ENCODE peak calls at places on chromosomes 1 and 21, in five cellular contexts. One of them, this sample, is unnamed.

GRCh38 chr1:49048188-49048587 is 271.5 kb upstream of the BEND5 start:
- DNase-seq in NCI-H1417: no peak
- DNase-seq in stimulated activated CD4-positive, alpha-beta T cell treated with anti-CD3 and anti-CD28 coated beads, Interleukin-1b, Interleukin-23, amount 100 ng/mL, for 4 hours: no peak
- DNase-seq in stimulated activated CD8-positive, alpha-beta memory T cell treated with anti-CD3 and anti-CD28 coated beads, Interleukin-15, amount 100 ng/mL, for 4 hours: no peak
- DNase-seq in activated T-helper 1 cell treated with anti-CD3 and anti-CD28 coated beads, Interleukin-12 subunit alpha, Interleukin-12 subunit beta, Interleukin-2, Interleukin-4 antibody, amounts not matched to agents 30 ng/mL and 10 ng/mL and 1 ng/mL, durations not matched to agents 14 hours and 24 hours and 36 hours: no peak
- DNase-seq in this sample: no peak

GRCh38 chr1:160046494-160047115 is 14.8 kb upstream of the PIGM start:
- DNase-seq in NCI-H1417: peak
- DNase-seq in stimulated activated CD8-positive, alpha-beta memory T cell treated with anti-CD3 and anti-CD28 coated beads, Interleukin-15, amount 100 ng/mL, for 4 hours: no peak
- DNase-seq in stimulated activated CD4-positive, alpha-beta T cell treated with anti-CD3 and anti-CD28 coated beads, Interleukin-1b, Interleukin-23, amount 100 ng/mL, for 4 hours: peak
- DNase-seq in activated T-helper 1 cell treated with anti-CD3 and anti-CD28 coated beads, Interleukin-12 subunit alpha, Interleukin-12 subunit beta, Interleukin-2, Interleukin-4 antibody, amounts not matched to agents 30 ng/mL and 10 ng/mL and 1 ng/mL, durations not matched to agents 14 hours and 24 hours and 36 hours: peak
- DNase-seq in this sample: no peak

GRCh38 chr1:168498159-168498609 is 45.6 kb downstream of the XCL2 start:
- DNase-seq in NCI-H1417: peak
- DNase-seq in stimulated activated CD8-positive, alpha-beta memory T cell treated with anti-CD3 and anti-CD28 coated beads, Interleukin-15, amount 100 ng/mL, for 4 hours: no peak
- DNase-seq in activated T-helper 1 cell treated with anti-CD3 and anti-CD28 coated beads, Interleukin-12 subunit alpha, Interleukin-12 subunit beta, Interleukin-2, Interleukin-4 antibody, amounts not matched to agents 30 ng/mL and 10 ng/mL and 1 ng/mL, durations not matched to agents 14 hours and 24 hours and 36 hours: no peak
- DNase-seq in stimulated activated CD4-positive, alpha-beta T cell treated with anti-CD3 and anti-CD28 coated beads, Interleukin-1b, Interleukin-23, amount 100 ng/mL, for 4 hours: no peak
- DNase-seq in this sample: no peak

GRCh38 chr1:100589667-100590066 is 51.7 kb downstream of the GPR88 start:
- DNase-seq in activated T-helper 1 cell treated with anti-CD3 and anti-CD28 coated beads, Interleukin-12 subunit alpha, Interleukin-12 subunit beta, Interleukin-2, Interleukin-4 antibody, amounts not matched to agents 30 ng/mL and 10 ng/mL and 1 ng/mL, durations not matched to agents 14 hours and 24 hours and 36 hours: no peak
- DNase-seq in NCI-H1417: no peak
- DNase-seq in stimulated activated CD8-positive, alpha-beta memory T cell treated with anti-CD3 and anti-CD28 coated beads, Interleukin-15, amount 100 ng/mL, for 4 hours: no peak
- DNase-seq in stimulated activated CD4-positive, alpha-beta T cell treated with anti-CD3 and anti-CD28 coated beads, Interleukin-1b, Interleukin-23, amount 100 ng/mL, for 4 hours: no peak
- DNase-seq in this sample: no peak

GRCh38 chr1:58166417-58166816 is 380.1 kb downstream of the OMA1 start:
- DNase-seq in activated T-helper 1 cell treated with anti-CD3 and anti-CD28 coated beads, Interleukin-12 subunit alpha, Interleukin-12 subunit beta, Interleukin-2, Interleukin-4 antibody, amounts not matched to agents 30 ng/mL and 10 ng/mL and 1 ng/mL, durations not matched to agents 14 hours and 24 hours and 36 hours: no peak
- DNase-seq in stimulated activated CD8-positive, alpha-beta memory T cell treated with anti-CD3 and anti-CD28 coated beads, Interleukin-15, amount 100 ng/mL, for 4 hours: no peak
- DNase-seq in stimulated activated CD4-positive, alpha-beta T cell treated with anti-CD3 and anti-CD28 coated beads, Interleukin-1b, Interleukin-23, amount 100 ng/mL, for 4 hours: no peak
- DNase-seq in NCI-H1417: no peak
- DNase-seq in this sample: no peak

GRCh38 chr21:45836694-45837670 is 144.6 kb upstream of the COL6A1 start:
- DNase-seq in NCI-H1417: peak
- DNase-seq in activated T-helper 1 cell treated with anti-CD3 and anti-CD28 coated beads, Interleukin-12 subunit alpha, Interleukin-12 subunit beta, Interleukin-2, Interleukin-4 antibody, amounts not matched to agents 30 ng/mL and 10 ng/mL and 1 ng/mL, durations not matched to agents 14 hours and 24 hours and 36 hours: no peak
- DNase-seq in stimulated activated CD4-positive, alpha-beta T cell treated with anti-CD3 and anti-CD28 coated beads, Interleukin-1b, Interleukin-23, amount 100 ng/mL, for 4 hours: no peak
- DNase-seq in stimulated activated CD8-positive, alpha-beta memory T cell treated with anti-CD3 and anti-CD28 coated beads, Interleukin-15, amount 100 ng/mL, for 4 hours: no peak
- DNase-seq in this sample: no peak

GRCh38 chr1:202631076-202631923 is 79.0 kb downstream of the SYT2 start:
- DNase-seq in activated T-helper 1 cell treated with anti-CD3 and anti-CD28 coated beads, Interleukin-12 subunit alpha, Interleukin-12 subunit beta, Interleukin-2, Interleukin-4 antibody, amounts not matched to agents 30 ng/mL and 10 ng/mL and 1 ng/mL, durations not matched to agents 14 hours and 24 hours and 36 hours: no peak
- DNase-seq in stimulated activated CD4-positive, alpha-beta T cell treated with anti-CD3 and anti-CD28 coated beads, Interleukin-1b, Interleukin-23, amount 100 ng/mL, for 4 hours: no peak
- DNase-seq in NCI-H1417: no peak
- DNase-seq in stimulated activated CD8-positive, alpha-beta memory T cell treated with anti-CD3 and anti-CD28 coated beads, Interleukin-15, amount 100 ng/mL, for 4 hours: no peak
- DNase-seq in this sample: no peak

GRCh38 chr1:47483651-47484050 is 45.8 kb downstream of the FOXD2 start:
- DNase-seq in NCI-H1417: no peak
- DNase-seq in stimulated activated CD8-positive, alpha-beta memory T cell treated with anti-CD3 and anti-CD28 coated beads, Interleukin-15, amount 100 ng/mL, for 4 hours: no peak
- DNase-seq in activated T-helper 1 cell treated with anti-CD3 and anti-CD28 coated beads, Interleukin-12 subunit alpha, Interleukin-12 subunit beta, Interleukin-2, Interleukin-4 antibody, amounts not matched to agents 30 ng/mL and 10 ng/mL and 1 ng/mL, durations not matched to agents 14 hours and 24 hours and 36 hours: no peak
- DNase-seq in stimulated activated CD4-positive, alpha-beta T cell treated with anti-CD3 and anti-CD28 coated beads, Interleukin-1b, Interleukin-23, amount 100 ng/mL, for 4 hours: no peak
- DNase-seq in this sample: no peak

GRCh38 chr1:66335859-66336640 is 197.9 kb upstream of the SGIP1 start:
- DNase-seq in stimulated activated CD4-positive, alpha-beta T cell treated with anti-CD3 and anti-CD28 coated beads, Interleukin-1b, Interleukin-23, amount 100 ng/mL, for 4 hours: no peak
- DNase-seq in stimulated activated CD8-positive, alpha-beta memory T cell treated with anti-CD3 and anti-CD28 coated beads, Interleukin-15, amount 100 ng/mL, for 4 hours: peak
- DNase-seq in NCI-H1417: no peak
- DNase-seq in activated T-helper 1 cell treated with anti-CD3 and anti-CD28 coated beads, Interleukin-12 subunit alpha, Interleukin-12 subunit beta, Interleukin-2, Interleukin-4 antibody, amounts not matched to agents 30 ng/mL and 10 ng/mL and 1 ng/mL, durations not matched to agents 14 hours and 24 hours and 36 hours: peak
- DNase-seq in this sample: no peak

GRCh38 chr1:16141573-16142336 is 14.1 kb downstream of the EPHA2 start:
- DNase-seq in NCI-H1417: no peak
- DNase-seq in stimulated activated CD4-positive, alpha-beta T cell treated with anti-CD3 and anti-CD28 coated beads, Interleukin-1b, Interleukin-23, amount 100 ng/mL, for 4 hours: no peak
- DNase-seq in stimulated activated CD8-positive, alpha-beta memory T cell treated with anti-CD3 and anti-CD28 coated beads, Interleukin-15, amount 100 ng/mL, for 4 hours: no peak
- DNase-seq in activated T-helper 1 cell treated with anti-CD3 and anti-CD28 coated beads, Interleukin-12 subunit alpha, Interleukin-12 subunit beta, Interleukin-2, Interleukin-4 antibody, amounts not matched to agents 30 ng/mL and 10 ng/mL and 1 ng/mL, durations not matched to agents 14 hours and 24 hours and 36 hours: no peak
- DNase-seq in this sample: no peak

GRCh38 chr1:89309828-89310227 is 37.2 kb upstream of the GBP5 start:
- DNase-seq in NCI-H1417: no peak
- DNase-seq in activated T-helper 1 cell treated with anti-CD3 and anti-CD28 coated beads, Interleukin-12 subunit alpha, Interleukin-12 subunit beta, Interleukin-2, Interleukin-4 antibody, amounts not matched to agents 30 ng/mL and 10 ng/mL and 1 ng/mL, durations not matched to agents 14 hours and 24 hours and 36 hours: no peak
- DNase-seq in stimulated activated CD8-positive, alpha-beta memory T cell treated with anti-CD3 and anti-CD28 coated beads, Interleukin-15, amount 100 ng/mL, for 4 hours: no peak
- DNase-seq in stimulated activated CD4-positive, alpha-beta T cell treated with anti-CD3 and anti-CD28 coated beads, Interleukin-1b, Interleukin-23, amount 100 ng/mL, for 4 hours: no peak
- DNase-seq in this sample: no peak

GRCh38 chr1:184078564-184079107 is 27.1 kb downstream of the TSEN15 start:
- DNase-seq in NCI-H1417: no peak
- DNase-seq in stimulated activated CD8-positive, alpha-beta memory T cell treated with anti-CD3 and anti-CD28 coated beads, Interleukin-15, amount 100 ng/mL, for 4 hours: no peak
- DNase-seq in stimulated activated CD4-positive, alpha-beta T cell treated with anti-CD3 and anti-CD28 coated beads, Interleukin-1b, Interleukin-23, amount 100 ng/mL, for 4 hours: no peak
- DNase-seq in activated T-helper 1 cell treated with anti-CD3 and anti-CD28 coated beads, Interleukin-12 subunit alpha, Interleukin-12 subunit beta, Interleukin-2, Interleukin-4 antibody, amounts not matched to agents 30 ng/mL and 10 ng/mL and 1 ng/mL, durations not matched to agents 14 hours and 24 hours and 36 hours: no peak
- DNase-seq in this sample: no peak

GRCh38 chr1:211520641-211521040 is 28.7 kb upstream of the RD3 start:
- DNase-seq in NCI-H1417: no peak
- DNase-seq in activated T-helper 1 cell treated with anti-CD3 and anti-CD28 coated beads, Interleukin-12 subunit alpha, Interleukin-12 subunit beta, Interleukin-2, Interleukin-4 antibody, amounts not matched to agents 30 ng/mL and 10 ng/mL and 1 ng/mL, durations not matched to agents 14 hours and 24 hours and 36 hours: no peak
- DNase-seq in stimulated activated CD8-positive, alpha-beta memory T cell treated with anti-CD3 and anti-CD28 coated beads, Interleukin-15, amount 100 ng/mL, for 4 hours: no peak
- DNase-seq in stimulated activated CD4-positive, alpha-beta T cell treated with anti-CD3 and anti-CD28 coated beads, Interleukin-1b, Interleukin-23, amount 100 ng/mL, for 4 hours: no peak
- DNase-seq in this sample: no peak

GRCh38 chr1:198678301-198678836 is 39.5 kb downstream of the PTPRC start:
- DNase-seq in stimulated activated CD8-positive, alpha-beta memory T cell treated with anti-CD3 and anti-CD28 coated beads, Interleukin-15, amount 100 ng/mL, for 4 hours: no peak
- DNase-seq in activated T-helper 1 cell treated with anti-CD3 and anti-CD28 coated beads, Interleukin-12 subunit alpha, Interleukin-12 subunit beta, Interleukin-2, Interleukin-4 antibody, amounts not matched to agents 30 ng/mL and 10 ng/mL and 1 ng/mL, durations not matched to agents 14 hours and 24 hours and 36 hours: no peak
- DNase-seq in NCI-H1417: no peak
- DNase-seq in stimulated activated CD4-positive, alpha-beta T cell treated with anti-CD3 and anti-CD28 coated beads, Interleukin-1b, Interleukin-23, amount 100 ng/mL, for 4 hours: no peak
- DNase-seq in this sample: no peak

GRCh38 chr1:29671957-29672356 is 435.6 kb downstream of the PTPRU start:
- DNase-seq in NCI-H1417: no peak
- DNase-seq in stimulated activated CD4-positive, alpha-beta T cell treated with anti-CD3 and anti-CD28 coated beads, Interleukin-1b, Interleukin-23, amount 100 ng/mL, for 4 hours: no peak
- DNase-seq in stimulated activated CD8-positive, alpha-beta memory T cell treated with anti-CD3 and anti-CD28 coated beads, Interleukin-15, amount 100 ng/mL, for 4 hours: no peak
- DNase-seq in activated T-helper 1 cell treated with anti-CD3 and anti-CD28 coated beads, Interleukin-12 subunit alpha, Interleukin-12 subunit beta, Interleukin-2, Interleukin-4 antibody, amounts not matched to agents 30 ng/mL and 10 ng/mL and 1 ng/mL, durations not matched to agents 14 hours and 24 hours and 36 hours: no peak
- DNase-seq in this sample: no peak

GRCh38 chr1:208431721-208432120 is 187.5 kb upstream of the PLXNA2 start:
- DNase-seq in NCI-H1417: no peak
- DNase-seq in stimulated activated CD8-positive, alpha-beta memory T cell treated with anti-CD3 and anti-CD28 coated beads, Interleukin-15, amount 100 ng/mL, for 4 hours: no peak
- DNase-seq in activated T-helper 1 cell treated with anti-CD3 and anti-CD28 coated beads, Interleukin-12 subunit alpha, Interleukin-12 subunit beta, Interleukin-2, Interleukin-4 antibody, amounts not matched to agents 30 ng/mL and 10 ng/mL and 1 ng/mL, durations not matched to agents 14 hours and 24 hours and 36 hours: no peak
- DNase-seq in stimulated activated CD4-positive, alpha-beta T cell treated with anti-CD3 and anti-CD28 coated beads, Interleukin-1b, Interleukin-23, amount 100 ng/mL, for 4 hours: no peak
- DNase-seq in this sample: no peak

GRCh38 chr21:36203603-36203889 is 46.9 kb downstream of the DOP1B start:
- DNase-seq in NCI-H1417: no peak
- DNase-seq in activated T-helper 1 cell treated with anti-CD3 and anti-CD28 coated beads, Interleukin-12 subunit alpha, Interleukin-12 subunit beta, Interleukin-2, Interleukin-4 antibody, amounts not matched to agents 30 ng/mL and 10 ng/mL and 1 ng/mL, durations not matched to agents 14 hours and 24 hours and 36 hours: no peak
- DNase-seq in stimulated activated CD8-positive, alpha-beta memory T cell treated with anti-CD3 and anti-CD28 coated beads, Interleukin-15, amount 100 ng/mL, for 4 hours: no peak
- DNase-seq in stimulated activated CD4-positive, alpha-beta T cell treated with anti-CD3 and anti-CD28 coated beads, Interleukin-1b, Interleukin-23, amount 100 ng/mL, for 4 hours: peak
- DNase-seq in this sample: no peak

GRCh38 chr1:203172184-203173115 is 3.2 kb downstream of the MYBPH start:
- DNase-seq in stimulated activated CD8-positive, alpha-beta memory T cell treated with anti-CD3 and anti-CD28 coated beads, Interleukin-15, amount 100 ng/mL, for 4 hours: peak
- DNase-seq in stimulated activated CD4-positive, alpha-beta T cell treated with anti-CD3 and anti-CD28 coated beads, Interleukin-1b, Interleukin-23, amount 100 ng/mL, for 4 hours: peak
- DNase-seq in activated T-helper 1 cell treated with anti-CD3 and anti-CD28 coated beads, Interleukin-12 subunit alpha, Interleukin-12 subunit beta, Interleukin-2, Interleukin-4 antibody, amounts not matched to agents 30 ng/mL and 10 ng/mL and 1 ng/mL, durations not matched to agents 14 hours and 24 hours and 36 hours: peak
- DNase-seq in NCI-H1417: peak
- DNase-seq in this sample: peak

GRCh38 chr1:93471911-93472310 is 24.0 kb downstream of the FNBP1L start:
- DNase-seq in NCI-H1417: no peak
- DNase-seq in stimulated activated CD4-positive, alpha-beta T cell treated with anti-CD3 and anti-CD28 coated beads, Interleukin-1b, Interleukin-23, amount 100 ng/mL, for 4 hours: no peak
- DNase-seq in stimulated activated CD8-positive, alpha-beta memory T cell treated with anti-CD3 and anti-CD28 coated beads, Interleukin-15, amount 100 ng/mL, for 4 hours: no peak
- DNase-seq in activated T-helper 1 cell treated with anti-CD3 and anti-CD28 coated beads, Interleukin-12 subunit alpha, Interleukin-12 subunit beta, Interleukin-2, Interleukin-4 antibody, amounts not matched to agents 30 ng/mL and 10 ng/mL and 1 ng/mL, durations not matched to agents 14 hours and 24 hours and 36 hours: no peak
- DNase-seq in this sample: no peak

GRCh38 chr1:33168556-33169289 is 13.1 kb downstream of the TRIM62 start:
- DNase-seq in activated T-helper 1 cell treated with anti-CD3 and anti-CD28 coated beads, Interleukin-12 subunit alpha, Interleukin-12 subunit beta, Interleukin-2, Interleukin-4 antibody, amounts not matched to agents 30 ng/mL and 10 ng/mL and 1 ng/mL, durations not matched to agents 14 hours and 24 hours and 36 hours: no peak
- DNase-seq in NCI-H1417: no peak
- DNase-seq in stimulated activated CD4-positive, alpha-beta T cell treated with anti-CD3 and anti-CD28 coated beads, Interleukin-1b, Interleukin-23, amount 100 ng/mL, for 4 hours: no peak
- DNase-seq in stimulated activated CD8-positive, alpha-beta memory T cell treated with anti-CD3 and anti-CD28 coated beads, Interleukin-15, amount 100 ng/mL, for 4 hours: no peak
- DNase-seq in this sample: no peak

GRCh38 chr1:47794081-47794480 is 203.1 kb downstream of the TRABD2B start:
- DNase-seq in stimulated activated CD4-positive, alpha-beta T cell treated with anti-CD3 and anti-CD28 coated beads, Interleukin-1b, Interleukin-23, amount 100 ng/mL, for 4 hours: no peak
- DNase-seq in activated T-helper 1 cell treated with anti-CD3 and anti-CD28 coated beads, Interleukin-12 subunit alpha, Interleukin-12 subunit beta, Interleukin-2, Interleukin-4 antibody, amounts not matched to agents 30 ng/mL and 10 ng/mL and 1 ng/mL, durations not matched to agents 14 hours and 24 hours and 36 hours: no peak
- DNase-seq in stimulated activated CD8-positive, alpha-beta memory T cell treated with anti-CD3 and anti-CD28 coated beads, Interleukin-15, amount 100 ng/mL, for 4 hours: no peak
- DNase-seq in NCI-H1417: no peak
- DNase-seq in this sample: no peak

GRCh38 chr1:27491748-27492700 is 2.1 kb upstream of the WASF2 start:
- DNase-seq in activated T-helper 1 cell treated with anti-CD3 and anti-CD28 coated beads, Interleukin-12 subunit alpha, Interleukin-12 subunit beta, Interleukin-2, Interleukin-4 antibody, amounts not matched to agents 30 ng/mL and 10 ng/mL and 1 ng/mL, durations not matched to agents 14 hours and 24 hours and 36 hours: no peak
- DNase-seq in stimulated activated CD8-positive, alpha-beta memory T cell treated with anti-CD3 and anti-CD28 coated beads, Interleukin-15, amount 100 ng/mL, for 4 hours: no peak
- DNase-seq in stimulated activated CD4-positive, alpha-beta T cell treated with anti-CD3 and anti-CD28 coated beads, Interleukin-1b, Interleukin-23, amount 100 ng/mL, for 4 hours: no peak
- DNase-seq in NCI-H1417: no peak
- DNase-seq in this sample: no peak

GRCh38 chr1:27117733-27118439 is 37.0 kb downstream of the SLC9A1 start:
- DNase-seq in activated T-helper 1 cell treated with anti-CD3 and anti-CD28 coated beads, Interleukin-12 subunit alpha, Interleukin-12 subunit beta, Interleukin-2, Interleukin-4 antibody, amounts not matched to agents 30 ng/mL and 10 ng/mL and 1 ng/mL, durations not matched to agents 14 hours and 24 hours and 36 hours: no peak
- DNase-seq in stimulated activated CD4-positive, alpha-beta T cell treated with anti-CD3 and anti-CD28 coated beads, Interleukin-1b, Interleukin-23, amount 100 ng/mL, for 4 hours: no peak
- DNase-seq in NCI-H1417: no peak
- DNase-seq in stimulated activated CD8-positive, alpha-beta memory T cell treated with anti-CD3 and anti-CD28 coated beads, Interleukin-15, amount 100 ng/mL, for 4 hours: no peak
- DNase-seq in this sample: no peak

GRCh38 chr1:187408217-187409004 is 579.7 kb downstream of the PLA2G4A start:
- DNase-seq in activated T-helper 1 cell treated with anti-CD3 and anti-CD28 coated beads, Interleukin-12 subunit alpha, Interleukin-12 subunit beta, Interleukin-2, Interleukin-4 antibody, amounts not matched to agents 30 ng/mL and 10 ng/mL and 1 ng/mL, durations not matched to agents 14 hours and 24 hours and 36 hours: no peak
- DNase-seq in stimulated activated CD4-positive, alpha-beta T cell treated with anti-CD3 and anti-CD28 coated beads, Interleukin-1b, Interleukin-23, amount 100 ng/mL, for 4 hours: no peak
- DNase-seq in stimulated activated CD8-positive, alpha-beta memory T cell treated with anti-CD3 and anti-CD28 coated beads, Interleukin-15, amount 100 ng/mL, for 4 hours: no peak
- DNase-seq in NCI-H1417: no peak
- DNase-seq in this sample: no peak

GRCh38 chr1:97192872-97193572 is 471.4 kb downstream of the PTBP2 start:
- DNase-seq in activated T-helper 1 cell treated with anti-CD3 and anti-CD28 coated beads, Interleukin-12 subunit alpha, Interleukin-12 subunit beta, Interleukin-2, Interleukin-4 antibody, amounts not matched to agents 30 ng/mL and 10 ng/mL and 1 ng/mL, durations not matched to agents 14 hours and 24 hours and 36 hours: no peak
- DNase-seq in NCI-H1417: no peak
- DNase-seq in stimulated activated CD4-positive, alpha-beta T cell treated with anti-CD3 and anti-CD28 coated beads, Interleukin-1b, Interleukin-23, amount 100 ng/mL, for 4 hours: no peak
- DNase-seq in stimulated activated CD8-positive, alpha-beta memory T cell treated with anti-CD3 and anti-CD28 coated beads, Interleukin-15, amount 100 ng/mL, for 4 hours: no peak
- DNase-seq in this sample: no peak

GRCh38 chr1:152866321-152866720 is 6.5 kb downstream of the LCE7A start:
- DNase-seq in activated T-helper 1 cell treated with anti-CD3 and anti-CD28 coated beads, Interleukin-12 subunit alpha, Interleukin-12 subunit beta, Interleukin-2, Interleukin-4 antibody, amounts not matched to agents 30 ng/mL and 10 ng/mL and 1 ng/mL, durations not matched to agents 14 hours and 24 hours and 36 hours: no peak
- DNase-seq in stimulated activated CD4-positive, alpha-beta T cell treated with anti-CD3 and anti-CD28 coated beads, Interleukin-1b, Interleukin-23, amount 100 ng/mL, for 4 hours: no peak
- DNase-seq in NCI-H1417: no peak
- DNase-seq in stimulated activated CD8-positive, alpha-beta memory T cell treated with anti-CD3 and anti-CD28 coated beads, Interleukin-15, amount 100 ng/mL, for 4 hours: no peak
- DNase-seq in this sample: no peak